ENCODE peak calls at places on chromosomes 3 and 15, in ten cellular contexts. P, M, L, Y, H, J, T, U, Z and B are unnamed samples.

GRCh38 chr15:29526802-29527201 is 257.2 kb upstream of the NSMCE3 start:
- DNase-seq in P (no peak), M (no peak), L (no peak), Y (no peak), H (no peak), J (no peak), T (no peak), U (no peak), Z (no peak), B (no peak)

GRCh38 chr15:78778422-78778821 is 32.8 kb downstream of the ADAMTS7 start:
- DNase-seq in P (no peak), M (no peak), L (no peak), Y (no peak), H (no peak), J (no peak), T (no peak), U (no peak), Z (no peak), B (no peak)

GRCh38 chr3:38168151-38168987 is 3.0 kb downstream of the OXSR1 start:
- DNase-seq in P (no peak), M (no peak), L (no peak), Y (no peak), H (no peak), J (no peak), T (peak), U (no peak), Z (no peak), B (peak)

GRCh38 chr3:172465281-172465680 is 17.0 kb upstream of the GHSR start:
- DNase-seq in P (no peak), M (no peak), L (no peak), Y (no peak), H (no peak), J (no peak), T (no peak), U (no peak), Z (no peak), B (no peak)

GRCh38 chr15:23566070-23567050 is 886 bp downstream of the MKRN3 start:
- DNase-seq in P (no peak), M (no peak), L (no peak), Y (no peak), H (no peak), J (no peak), T (no peak), U (no peak), Z (no peak), B (peak)

GRCh38 chr15:65954289-65954741 is 85.0 kb downstream of the RAB11A start:
- DNase-seq in P (no peak), M (no peak), L (no peak), Y (no peak), H (no peak), J (no peak), T (peak), U (no peak), Z (no peak), B (peak)

GRCh38 chr3:71893702-71894479 is 108.9 kb upstream of the PROK2 start:
- DNase-seq in P (no peak), M (no peak), L (no peak), Y (no peak), H (no peak), J (no peak), T (no peak), U (no peak), Z (no peak), B (no peak)

GRCh38 chr15:40046721-40047412 is 7.9 kb upstream of the SRP14 start:
- DNase-seq in P (peak), M (no peak), L (peak), Y (no peak), H (no peak), J (no peak), T (peak), U (no peak), Z (no peak), B (peak)

GRCh38 chr3:170835346-170835745 is 34.6 kb downstream of the RPL22L1 start:
- DNase-seq in P (no peak), M (no peak), L (no peak), Y (no peak), H (no peak), J (no peak), T (peak), U (no peak), Z (no peak), B (peak)

GRCh38 chr3:149369991-149370866 is 7.2 kb downstream of the TM4SF1 start:
- DNase-seq in P (no peak), M (no peak), L (no peak), Y (no peak), H (no peak), J (no peak), T (peak), U (no peak), Z (no peak), B (no peak)

GRCh38 chr3:178835033-178835432 is 236.6 kb downstream of the ZMAT3 start:
- DNase-seq in P (no peak), M (no peak), L (peak), Y (no peak), H (no peak), J (no peak), T (no peak), U (no peak), Z (no peak), B (no peak)

GRCh38 chr3:150097588-150097890 is 126.8 kb upstream of the PFN2 start:
- DNase-seq in P (no peak), M (no peak), L (peak), Y (no peak), H (no peak), J (no peak), T (no peak), U (no peak), Z (no peak), B (peak)

GRCh38 chr3:55492976-55493375 is 5.9 kb upstream of the WNT5A start:
- DNase-seq in P (no peak), M (no peak), L (no peak), Y (no peak), H (no peak), J (no peak), T (no peak), U (no peak), Z (no peak), B (no peak)

GRCh38 chr3:36868614-36869436 is 76.0 kb downstream of the TRANK1 start:
- DNase-seq in P (peak), M (peak), L (peak), Y (peak), H (peak), J (peak), T (peak), U (peak), Z (no peak), B (peak)

GRCh38 chr15:25481208-25481862 is 42.5 kb upstream of the UBE3A start:
- DNase-seq in P (no peak), M (no peak), L (no peak), Y (no peak), H (no peak), J (peak), T (no peak), U (no peak), Z (no peak), B (no peak)

GRCh38 chr15:38377547-38378161 is 76.3 kb upstream of the FAM98B start:
- DNase-seq in P (no peak), M (no peak), L (no peak), Y (no peak), H (no peak), J (no peak), T (no peak), U (no peak), Z (no peak), B (no peak)

GRCh38 chr15:66221126-66221525 is 32.4 kb downstream of the MEGF11 start:
- DNase-seq in P (no peak), M (no peak), L (no peak), Y (no peak), H (no peak), J (no peak), T (no peak), U (no peak), Z (no peak), B (no peak)

GRCh38 chr15:93001881-93002280 is 87.1 kb downstream of the RGMA start:
- DNase-seq in P (no peak), M (no peak), L (no peak), Y (no peak), H (no peak), J (no peak), T (peak), U (no peak), Z (no peak), B (no peak)

GRCh38 chr3:81218023-81218422 is 543.4 kb downstream of the GBE1 start:
- DNase-seq in P (no peak), M (no peak), L (no peak), Y (no peak), H (no peak), J (no peak), T (no peak), U (no peak), Z (no peak), B (peak)

GRCh38 chr3:179164857-179165256 is 16.7 kb downstream of the PIK3CA start:
- DNase-seq in P (no peak), M (no peak), L (no peak), Y (no peak), H (no peak), J (no peak), T (no peak), U (no peak), Z (no peak), B (no peak)

GRCh38 chr3:158272071-158272470 is 162.2 kb downstream of the RSRC1 start:
- DNase-seq in P (no peak), M (no peak), L (no peak), Y (no peak), H (no peak), J (no peak), T (peak), U (no peak), Z (no peak), B (no peak)

GRCh38 chr15:48794697-48795134 is 16.2 kb downstream of the CEP152 start:
- DNase-seq in P (no peak), M (no peak), L (peak), Y (no peak), H (no peak), J (no peak), T (no peak), U (no peak), Z (no peak), B (peak)

GRCh38 chr3:188527389-188527788 is 373.4 kb downstream of the LPP start:
- DNase-seq in P (no peak), M (no peak), L (no peak), Y (no peak), H (no peak), J (no peak), T (no peak), U (no peak), Z (no peak), B (no peak)

GRCh38 chr15:23539892-23540291 is 25.6 kb upstream of the MKRN3 start:
- DNase-seq in P (no peak), M (no peak), L (no peak), Y (no peak), H (no peak), J (no peak), T (no peak), U (no peak), Z (no peak), B (no peak)

GRCh38 chr15:76795217-76795616 is 109.9 kb downstream of the SCAPER start:
- DNase-seq in P (no peak), M (no peak), L (no peak), Y (no peak), H (no peak), J (no peak), T (no peak), U (no peak), Z (no peak), B (no peak)

GRCh38 chr3:109685084-109686079 is 348.0 kb upstream of the DPPA4 start:
- DNase-seq in P (peak), M (peak), L (no peak), Y (peak), H (peak), J (peak), T (peak), U (peak), Z (peak), B (peak)

GRCh38 chr3:102006812-102007485 is 157.6 kb downstream of the NFKBIZ start:
- DNase-seq in P (peak), M (peak), L (no peak), Y (no peak), H (peak), J (peak), T (peak), U (peak), Z (no peak), B (peak)

GRCh38 chr3:63791974-63792373 is 27.1 kb upstream of the C3orf49 start:
- DNase-seq in P (no peak), M (peak), L (peak), Y (no peak), H (peak), J (no peak), T (peak), U (peak), Z (no peak), B (peak)
- TF ChIP-seq CTCF in P (peak), M (peak), L (peak), Y (peak), H (peak), J (no peak), T (peak), U (peak), Z (no peak), B (peak)

GRCh38 chr15:55266547-55266946 is 23.1 kb downstream of the RAB27A start:
- DNase-seq in P (no peak), M (no peak), L (no peak), Y (no peak), H (no peak), J (no peak), T (no peak), U (no peak), Z (no peak), B (no peak)

GRCh38 chr15:55267401-55268053 is 22.1 kb downstream of the RAB27A start:
- DNase-seq in P (no peak), M (no peak), L (peak), Y (peak), H (no peak), J (peak), T (peak), U (no peak), Z (no peak), B (peak)

GRCh38 chr15:55268054-55268695 is 21.4 kb downstream of the RAB27A start:
- DNase-seq in P (no peak), M (no peak), L (no peak), Y (no peak), H (no peak), J (no peak), T (no peak), U (no peak), Z (no peak), B (no peak)

DNA sequence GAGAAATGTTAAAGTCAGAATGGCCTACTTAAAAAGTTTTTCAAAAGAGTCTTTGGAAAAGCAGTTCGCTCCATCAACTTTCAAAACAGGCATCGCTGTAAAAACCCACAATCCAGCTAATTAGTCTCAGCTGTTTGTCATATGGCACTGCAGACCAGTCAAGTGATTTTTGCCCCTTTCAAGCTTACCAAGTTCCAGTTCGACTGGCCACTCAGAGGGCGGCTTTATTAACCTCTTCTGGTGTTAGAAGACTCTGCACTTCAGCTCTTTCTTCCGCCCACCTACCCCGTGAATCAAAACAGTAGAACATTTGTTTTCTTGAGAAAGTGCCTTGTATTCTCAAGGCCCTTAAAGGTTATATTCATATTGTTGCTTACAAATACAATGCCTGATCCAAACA is 19.3 kb downstream of the RAB27A start:
- DNase-seq in P (no peak), M (no peak), L (no peak), Y (no peak), H (no peak), J (no peak), T (no peak), U (no peak), Z (no peak), B (no peak)
- H3K4me3 ChIP-seq in P (no peak), M (no peak), L (no peak), Y (no peak), H (no peak), J (no peak), T (no peak), U (no peak), Z (no peak), B (no peak)

DNA sequence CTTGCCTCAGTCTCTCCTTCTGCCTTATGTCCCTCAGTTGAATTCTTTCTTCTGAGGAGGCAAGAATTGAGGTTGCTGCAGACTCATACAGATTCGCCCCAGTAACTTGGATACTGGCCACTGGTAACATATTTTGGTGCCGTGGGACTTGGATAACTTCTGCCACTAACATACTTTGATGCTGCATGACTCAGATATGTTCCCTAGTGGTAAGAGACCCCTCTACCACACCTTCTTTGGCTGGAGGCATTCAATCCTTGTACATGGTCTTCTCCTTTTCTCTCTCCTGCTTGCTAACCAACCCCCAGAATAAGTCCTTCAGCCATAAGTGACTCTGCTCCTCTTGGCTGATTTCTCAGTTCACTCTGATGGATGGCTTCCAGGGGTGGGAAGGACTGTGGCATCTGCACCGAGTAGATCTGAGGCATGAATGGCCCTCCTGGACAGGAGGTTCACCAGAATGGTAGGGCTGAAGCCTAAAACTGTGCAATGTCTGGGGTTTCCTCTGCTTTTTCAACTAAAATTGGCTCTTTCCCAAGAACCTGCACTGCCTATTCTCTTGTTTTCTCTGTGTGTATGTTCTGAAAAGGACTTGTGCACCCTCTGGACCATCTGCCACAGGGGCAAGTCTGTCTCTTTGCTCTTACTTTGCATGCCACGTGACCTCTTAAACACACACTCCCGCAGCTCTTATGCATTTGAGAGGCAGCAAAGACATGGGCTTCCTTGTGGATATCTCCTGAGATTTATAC is 55.5 kb upstream of the FSTL1 start:
- DNase-seq in P (no peak), M (no peak), L (no peak), Y (no peak), H (no peak), J (no peak), T (no peak), U (no peak), Z (no peak), B (peak)
- TF ChIP-seq CTCF in P (no peak), M (no peak), L (no peak), Y (no peak), H (no peak), J (no peak), T (no peak), U (no peak), Z (no peak), B (no peak)

GRCh38 chr15:95973566-95974256 is 356.8 kb upstream of the NR2F2 start:
- DNase-seq in P (no peak), M (no peak), L (peak), Y (no peak), H (no peak), J (no peak), T (no peak), U (no peak), Z (no peak), B (no peak)

GRCh38 chr15:95972812-95973211 is 357.7 kb upstream of the NR2F2 start:
- DNase-seq in P (no peak), M (no peak), L (no peak), Y (no peak), H (no peak), J (no peak), T (no peak), U (no peak), Z (no peak), B (no peak)

GRCh38 chr15:95972136-95972553 is 358.4 kb upstream of the NR2F2 start:
- DNase-seq in P (no peak), M (peak), L (peak), Y (no peak), H (peak), J (no peak), T (no peak), U (peak), Z (no peak), B (peak)

GRCh38 chr15:95970326-95970725 is 360.2 kb upstream of the NR2F2 start:
- DNase-seq in P (no peak), M (no peak), L (no peak), Y (no peak), H (no peak), J (no peak), T (no peak), U (no peak), Z (no peak), B (no peak)

GRCh38 chr15:95968856-95969255 is 361.6 kb upstream of the NR2F2 start:
- DNase-seq in P (no peak), M (no peak), L (no peak), Y (no peak), H (no peak), J (no peak), T (no peak), U (no peak), Z (no peak), B (no peak)
- H3K4me3 ChIP-seq in P (no peak), M (no peak), L (no peak), Y (no peak), H (no peak), J (no peak), T (no peak), U (no peak), Z (no peak), B (no peak)

GRCh38 chr3:41299036-41299435 is 99.7 kb downstream of the CTNNB1 start:
- DNase-seq in P (no peak), M (no peak), L (no peak), Y (no peak), H (no peak), J (no peak), T (no peak), U (no peak), Z (no peak), B (no peak)
- TF ChIP-seq CTCF in P (no peak), M (no peak), L (no peak), Y (no peak), H (no peak), J (no peak), T (no peak), U (no peak), Z (no peak), B (no peak)

GRCh38 chr3:108110965-108111364 is 20.1 kb upstream of the CD47 start:
- DNase-seq in P (no peak), M (no peak), L (no peak), Y (no peak), H (no peak), J (no peak), T (no peak), U (no peak), Z (no peak), B (no peak)
- H3K4me3 ChIP-seq in P (no peak), M (no peak), L (no peak), Y (no peak), H (no peak), J (no peak), T (no peak), U (no peak), Z (no peak), B (no peak)

DNA sequence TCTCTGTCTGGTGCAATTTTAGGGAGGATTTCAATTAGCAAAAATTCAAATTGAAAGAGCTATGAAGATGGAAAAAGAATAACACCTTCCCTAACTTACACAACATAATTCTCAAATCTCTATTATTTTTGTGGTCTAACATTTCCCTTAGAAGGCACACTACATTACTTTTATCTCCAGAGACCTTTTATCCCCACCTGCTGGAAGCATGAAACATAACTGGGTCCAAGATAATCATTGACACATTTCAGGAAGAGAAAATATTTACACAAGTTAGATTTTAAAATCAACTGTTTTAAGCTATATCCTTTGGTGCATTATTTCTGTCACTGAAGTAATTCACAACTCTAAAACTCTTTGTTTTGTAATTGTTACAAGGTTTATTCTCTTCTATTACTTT is 779.5 kb downstream of the ROBO1 start:
- DNase-seq in P (peak), M (no peak), L (no peak), Y (no peak), H (no peak), J (no peak), T (peak), U (no peak), Z (no peak), B (peak)
- TF ChIP-seq CTCF in P (peak), M (peak), L (no peak), Y (peak), H (peak), J (no peak), T (peak), U (peak), Z (no peak), B (peak)

DNA sequence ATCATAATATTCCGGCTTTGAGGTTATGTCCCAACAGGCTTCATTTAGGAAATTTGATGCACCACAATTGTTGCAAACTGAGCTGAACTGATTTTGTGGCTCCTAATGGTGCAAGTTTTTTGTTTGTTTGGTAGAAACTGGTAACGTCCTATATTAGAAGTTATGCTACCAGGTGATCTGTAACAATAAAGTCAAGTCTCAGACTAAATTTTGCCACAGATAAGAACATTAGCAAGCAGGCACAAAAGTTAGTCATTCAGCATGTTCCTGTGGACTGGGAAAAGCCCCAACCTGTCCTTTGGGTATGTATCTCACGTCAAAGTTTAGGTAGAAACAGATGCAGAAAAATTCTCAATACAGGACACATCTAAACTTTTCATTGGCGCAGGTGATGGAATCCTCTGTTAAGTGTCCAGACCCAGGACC is 120.5 kb downstream of the ATG7 start:
- DNase-seq in P (no peak), M (no peak), L (no peak), Y (no peak), H (no peak), J (no peak), T (no peak), U (no peak), Z (no peak), B (no peak)
- H3K4me3 ChIP-seq in P (no peak), M (no peak), L (no peak), Y (no peak), H (no peak), J (no peak), T (no peak), U (no peak), Z (no peak), B (no peak)

GRCh38 chr3:119579366-119580147 is at the start of gene ADPRH:
- DNase-seq in P (peak), M (no peak), L (peak), Y (peak), H (no peak), J (peak), T (peak), U (no peak), Z (peak), B (peak)
- TF ChIP-seq CTCF in P (no peak), M (no peak), L (no peak), Y (no peak), H (no peak), J (no peak), T (no peak), U (no peak), Z (no peak), B (no peak)